ENCODE peak calls at places on chromosome 4, in ten cellular contexts. One of them, this sample, is unnamed.

GRCh38 chr4:140094701-140095420 is 59.1 kb downstream of the MAML3 start:
- DNase-seq in NAMALWA: no peak
- DNase-seq in AG09319: no peak
- DNase-seq in astrocyte of the cerebellum: no peak
- DNase-seq in esophagus muscularis mucosa: peak
- DNase-seq in pons: peak
- DNase-seq in stimulated activated CD8-positive, alpha-beta memory T cell treated with anti-CD3 and anti-CD28 coated beads, Interleukin-15, amount 100 ng/mL, for 4 hours: peak
- DNase-seq in dorsolateral prefrontal cortex: peak
- DNase-seq in fibroblast of the aortic adventitia: no peak
- DNase-seq in WTC11: peak
- DNase-seq in this sample: peak

GRCh38 chr4:24895461-24895860 is 17.4 kb downstream of the CCDC149 start:
- DNase-seq in NAMALWA: no peak
- DNase-seq in AG09319: no peak
- DNase-seq in astrocyte of the cerebellum: no peak
- DNase-seq in esophagus muscularis mucosa: no peak
- DNase-seq in pons: no peak
- DNase-seq in stimulated activated CD8-positive, alpha-beta memory T cell treated with anti-CD3 and anti-CD28 coated beads, Interleukin-15, amount 100 ng/mL, for 4 hours: no peak
- DNase-seq in dorsolateral prefrontal cortex: no peak
- DNase-seq in fibroblast of the aortic adventitia: no peak
- DNase-seq in WTC11: no peak
- DNase-seq in this sample: no peak

GRCh38 chr4:97239699-97239997 is 903.6 kb downstream of the STPG2 start:
- DNase-seq in NAMALWA: no peak
- DNase-seq in AG09319: no peak
- DNase-seq in astrocyte of the cerebellum: no peak
- DNase-seq in esophagus muscularis mucosa: no peak
- DNase-seq in pons: no peak
- DNase-seq in stimulated activated CD8-positive, alpha-beta memory T cell treated with anti-CD3 and anti-CD28 coated beads, Interleukin-15, amount 100 ng/mL, for 4 hours: no peak
- DNase-seq in dorsolateral prefrontal cortex: no peak
- DNase-seq in fibroblast of the aortic adventitia: no peak
- DNase-seq in WTC11: no peak
- DNase-seq in this sample: no peak

GRCh38 chr4:119542575-119542974 is 86.0 kb downstream of the PDE5A start:
- DNase-seq in NAMALWA: no peak
- DNase-seq in AG09319: no peak
- DNase-seq in astrocyte of the cerebellum: no peak
- DNase-seq in esophagus muscularis mucosa: no peak
- DNase-seq in pons: no peak
- DNase-seq in stimulated activated CD8-positive, alpha-beta memory T cell treated with anti-CD3 and anti-CD28 coated beads, Interleukin-15, amount 100 ng/mL, for 4 hours: no peak
- DNase-seq in dorsolateral prefrontal cortex: no peak
- DNase-seq in fibroblast of the aortic adventitia: no peak
- DNase-seq in WTC11: no peak
- DNase-seq in this sample: no peak

GRCh38 chr4:129899849-129900248 is 803.9 kb downstream of the C4orf33 start:
- DNase-seq in NAMALWA: no peak
- DNase-seq in AG09319: no peak
- DNase-seq in astrocyte of the cerebellum: no peak
- DNase-seq in esophagus muscularis mucosa: no peak
- DNase-seq in pons: no peak
- DNase-seq in stimulated activated CD8-positive, alpha-beta memory T cell treated with anti-CD3 and anti-CD28 coated beads, Interleukin-15, amount 100 ng/mL, for 4 hours: no peak
- DNase-seq in dorsolateral prefrontal cortex: no peak
- DNase-seq in fibroblast of the aortic adventitia: no peak
- DNase-seq in WTC11: no peak
- DNase-seq in this sample: no peak

GRCh38 chr4:6366581-6366980 is 96.9 kb downstream of the WFS1 start:
- DNase-seq in NAMALWA: no peak
- DNase-seq in AG09319: no peak
- DNase-seq in astrocyte of the cerebellum: no peak
- DNase-seq in esophagus muscularis mucosa: no peak
- DNase-seq in pons: no peak
- DNase-seq in stimulated activated CD8-positive, alpha-beta memory T cell treated with anti-CD3 and anti-CD28 coated beads, Interleukin-15, amount 100 ng/mL, for 4 hours: no peak
- DNase-seq in dorsolateral prefrontal cortex: no peak
- DNase-seq in fibroblast of the aortic adventitia: no peak
- DNase-seq in WTC11: no peak
- DNase-seq in this sample: no peak

GRCh38 chr4:11183358-11183745 is 245.3 kb downstream of the HS3ST1 start:
- DNase-seq in NAMALWA: no peak
- DNase-seq in AG09319: no peak
- DNase-seq in astrocyte of the cerebellum: no peak
- DNase-seq in esophagus muscularis mucosa: no peak
- DNase-seq in pons: no peak
- DNase-seq in stimulated activated CD8-positive, alpha-beta memory T cell treated with anti-CD3 and anti-CD28 coated beads, Interleukin-15, amount 100 ng/mL, for 4 hours: no peak
- DNase-seq in dorsolateral prefrontal cortex: no peak
- DNase-seq in fibroblast of the aortic adventitia: peak
- DNase-seq in WTC11: no peak
- DNase-seq in this sample: no peak

GRCh38 chr4:8035371-8035780 is 95.7 kb upstream of the AFAP1 start:
- DNase-seq in NAMALWA: peak
- DNase-seq in AG09319: no peak
- DNase-seq in astrocyte of the cerebellum: peak
- DNase-seq in esophagus muscularis mucosa: no peak
- DNase-seq in pons: no peak
- DNase-seq in stimulated activated CD8-positive, alpha-beta memory T cell treated with anti-CD3 and anti-CD28 coated beads, Interleukin-15, amount 100 ng/mL, for 4 hours: no peak
- DNase-seq in dorsolateral prefrontal cortex: no peak
- DNase-seq in fibroblast of the aortic adventitia: peak
- DNase-seq in WTC11: no peak
- DNase-seq in this sample: peak

GRCh38 chr4:80831383-80832361 is 198.8 kb upstream of the BMP3 start:
- DNase-seq in NAMALWA: no peak
- DNase-seq in AG09319: no peak
- DNase-seq in astrocyte of the cerebellum: no peak
- DNase-seq in esophagus muscularis mucosa: no peak
- DNase-seq in pons: no peak
- DNase-seq in stimulated activated CD8-positive, alpha-beta memory T cell treated with anti-CD3 and anti-CD28 coated beads, Interleukin-15, amount 100 ng/mL, for 4 hours: no peak
- DNase-seq in dorsolateral prefrontal cortex: no peak
- DNase-seq in fibroblast of the aortic adventitia: peak
- DNase-seq in WTC11: no peak
- DNase-seq in this sample: no peak

GRCh38 chr4:138204507-138204906 is 37.6 kb downstream of the SLC7A11 start:
- DNase-seq in NAMALWA: no peak
- DNase-seq in AG09319: no peak
- DNase-seq in astrocyte of the cerebellum: no peak
- DNase-seq in esophagus muscularis mucosa: no peak
- DNase-seq in pons: no peak
- DNase-seq in stimulated activated CD8-positive, alpha-beta memory T cell treated with anti-CD3 and anti-CD28 coated beads, Interleukin-15, amount 100 ng/mL, for 4 hours: no peak
- DNase-seq in dorsolateral prefrontal cortex: no peak
- DNase-seq in fibroblast of the aortic adventitia: no peak
- DNase-seq in WTC11: no peak
- DNase-seq in this sample: no peak

GRCh38 chr4:8820178-8821102 is 51.2 kb downstream of the HMX1 start:
- DNase-seq in NAMALWA: no peak
- DNase-seq in AG09319: no peak
- DNase-seq in astrocyte of the cerebellum: no peak
- DNase-seq in esophagus muscularis mucosa: peak
- DNase-seq in pons: no peak
- DNase-seq in stimulated activated CD8-positive, alpha-beta memory T cell treated with anti-CD3 and anti-CD28 coated beads, Interleukin-15, amount 100 ng/mL, for 4 hours: no peak
- DNase-seq in dorsolateral prefrontal cortex: peak
- DNase-seq in fibroblast of the aortic adventitia: no peak
- DNase-seq in WTC11: no peak
- DNase-seq in this sample: no peak

GRCh38 chr4:177961709-177962380 is 519.6 kb upstream of the AGA start:
- DNase-seq in NAMALWA: no peak
- DNase-seq in AG09319: no peak
- DNase-seq in astrocyte of the cerebellum: no peak
- DNase-seq in esophagus muscularis mucosa: no peak
- DNase-seq in pons: no peak
- DNase-seq in stimulated activated CD8-positive, alpha-beta memory T cell treated with anti-CD3 and anti-CD28 coated beads, Interleukin-15, amount 100 ng/mL, for 4 hours: no peak
- DNase-seq in dorsolateral prefrontal cortex: no peak
- DNase-seq in fibroblast of the aortic adventitia: no peak
- DNase-seq in WTC11: no peak
- DNase-seq in this sample: no peak

GRCh38 chr4:182400754-182401153 is 157.6 kb downstream of the TENM3 start:
- DNase-seq in NAMALWA: no peak
- DNase-seq in AG09319: no peak
- DNase-seq in astrocyte of the cerebellum: no peak
- DNase-seq in esophagus muscularis mucosa: peak
- DNase-seq in pons: no peak
- DNase-seq in stimulated activated CD8-positive, alpha-beta memory T cell treated with anti-CD3 and anti-CD28 coated beads, Interleukin-15, amount 100 ng/mL, for 4 hours: no peak
- DNase-seq in dorsolateral prefrontal cortex: no peak
- DNase-seq in fibroblast of the aortic adventitia: no peak
- DNase-seq in WTC11: no peak
- DNase-seq in this sample: no peak

GRCh38 chr4:62243895-62244294 is 1043.8 kb downstream of the ADGRL3 start:
- DNase-seq in NAMALWA: no peak
- DNase-seq in AG09319: no peak
- DNase-seq in astrocyte of the cerebellum: no peak
- DNase-seq in esophagus muscularis mucosa: no peak
- DNase-seq in pons: peak
- DNase-seq in stimulated activated CD8-positive, alpha-beta memory T cell treated with anti-CD3 and anti-CD28 coated beads, Interleukin-15, amount 100 ng/mL, for 4 hours: no peak
- DNase-seq in dorsolateral prefrontal cortex: no peak
- DNase-seq in fibroblast of the aortic adventitia: no peak
- DNase-seq in WTC11: no peak
- DNase-seq in this sample: no peak

GRCh38 chr4:2942037-2942531 is 21.1 kb downstream of the NOP14 start:
- DNase-seq in NAMALWA: no peak
- DNase-seq in AG09319: no peak
- DNase-seq in astrocyte of the cerebellum: no peak
- DNase-seq in esophagus muscularis mucosa: no peak
- DNase-seq in pons: no peak
- DNase-seq in stimulated activated CD8-positive, alpha-beta memory T cell treated with anti-CD3 and anti-CD28 coated beads, Interleukin-15, amount 100 ng/mL, for 4 hours: no peak
- DNase-seq in dorsolateral prefrontal cortex: no peak
- DNase-seq in fibroblast of the aortic adventitia: no peak
- DNase-seq in WTC11: no peak
- DNase-seq in this sample: no peak

GRCh38 chr4:1939664-1940509 is 68.7 kb downstream of the NSD2 start:
- DNase-seq in NAMALWA: no peak
- DNase-seq in AG09319: peak
- DNase-seq in astrocyte of the cerebellum: peak
- DNase-seq in esophagus muscularis mucosa: no peak
- DNase-seq in pons: no peak
- DNase-seq in stimulated activated CD8-positive, alpha-beta memory T cell treated with anti-CD3 and anti-CD28 coated beads, Interleukin-15, amount 100 ng/mL, for 4 hours: no peak
- DNase-seq in dorsolateral prefrontal cortex: no peak
- DNase-seq in fibroblast of the aortic adventitia: peak
- DNase-seq in WTC11: no peak
- DNase-seq in this sample: no peak

GRCh38 chr4:162061214-162061613 is 102.6 kb downstream of the FSTL5 start:
- DNase-seq in NAMALWA: no peak
- DNase-seq in AG09319: no peak
- DNase-seq in astrocyte of the cerebellum: no peak
- DNase-seq in esophagus muscularis mucosa: no peak
- DNase-seq in pons: peak
- DNase-seq in stimulated activated CD8-positive, alpha-beta memory T cell treated with anti-CD3 and anti-CD28 coated beads, Interleukin-15, amount 100 ng/mL, for 4 hours: no peak
- DNase-seq in dorsolateral prefrontal cortex: no peak
- DNase-seq in fibroblast of the aortic adventitia: no peak
- DNase-seq in WTC11: no peak
- DNase-seq in this sample: no peak

GRCh38 chr4:76198411-76199237 is 15.0 kb downstream of the SCARB2 start:
- DNase-seq in NAMALWA: peak
- DNase-seq in AG09319: peak
- DNase-seq in astrocyte of the cerebellum: peak
- DNase-seq in esophagus muscularis mucosa: peak
- DNase-seq in pons: peak
- DNase-seq in stimulated activated CD8-positive, alpha-beta memory T cell treated with anti-CD3 and anti-CD28 coated beads, Interleukin-15, amount 100 ng/mL, for 4 hours: no peak
- DNase-seq in dorsolateral prefrontal cortex: peak
- DNase-seq in fibroblast of the aortic adventitia: peak
- DNase-seq in WTC11: no peak
- DNase-seq in this sample: peak

GRCh38 chr4:107255114-107255513 is 219.0 kb upstream of the DKK2 start:
- DNase-seq in NAMALWA: no peak
- DNase-seq in AG09319: no peak
- DNase-seq in astrocyte of the cerebellum: no peak
- DNase-seq in esophagus muscularis mucosa: no peak
- DNase-seq in pons: no peak
- DNase-seq in stimulated activated CD8-positive, alpha-beta memory T cell treated with anti-CD3 and anti-CD28 coated beads, Interleukin-15, amount 100 ng/mL, for 4 hours: no peak
- DNase-seq in dorsolateral prefrontal cortex: no peak
- DNase-seq in fibroblast of the aortic adventitia: peak
- DNase-seq in WTC11: no peak
- DNase-seq in this sample: no peak

GRCh38 chr4:168218663-168219062 is 99.9 kb downstream of the DDX60 start:
- DNase-seq in NAMALWA: no peak
- DNase-seq in AG09319: no peak
- DNase-seq in astrocyte of the cerebellum: no peak
- DNase-seq in esophagus muscularis mucosa: no peak
- DNase-seq in pons: no peak
- DNase-seq in stimulated activated CD8-positive, alpha-beta memory T cell treated with anti-CD3 and anti-CD28 coated beads, Interleukin-15, amount 100 ng/mL, for 4 hours: no peak
- DNase-seq in dorsolateral prefrontal cortex: no peak
- DNase-seq in fibroblast of the aortic adventitia: peak
- DNase-seq in WTC11: no peak
- DNase-seq in this sample: no peak